ENCODE peak calls at places on chromosome 7, in four cellular contexts. S is GM12864, C is foreskin fibroblast, R is AG10803. H is an unnamed sample.

GRCh38 chr7:43905954-43906326 is 456 bp downstream of the URGCP start:
- DNase-seq in S (no peak), C (peak), R (peak), H (peak)

GRCh38 chr7:2299853-2300512 is 14.3 kb downstream of the SNX8 start:
- DNase-seq in S (no peak), C (peak), R (no peak), H (no peak)

GRCh38 chr7:106911959-106912358 is 46.9 kb downstream of the PIK3CG start:
- DNase-seq in S (no peak), C (no peak), R (no peak), H (no peak)

GRCh38 chr7:106042196-106042611 is 69.9 kb downstream of the SYPL1 start:
- DNase-seq in S (no peak), C (peak), R (no peak), H (peak)

GRCh38 chr7:23210502-23210901 is 28.7 kb downstream of the NUP42 start:
- DNase-seq in S (no peak), C (no peak), R (no peak), H (no peak)

GRCh38 chr7:116687801-116688201 is 15.8 kb downstream of the MET start:
- DNase-seq in S (no peak), C (peak), R (peak), H (peak)

GRCh38 chr7:47042669-47043068 is 539.2 kb downstream of the TNS3 start:
- DNase-seq in S (no peak), C (no peak), R (no peak), H (no peak)

GRCh38 chr7:128041203-128041602 is 10.0 kb upstream of the LRRC4 start:
- DNase-seq in S (no peak), C (peak), R (peak), H (peak)

GRCh38 chr7:133742709-133743538 is 384.2 kb upstream of the LRGUK start:
- DNase-seq in S (no peak), C (peak), R (peak), H (peak)

GRCh38 chr7:125555921-125556320 is 626.3 kb upstream of the POT1 start:
- DNase-seq in S (no peak), C (no peak), R (no peak), H (no peak)

GRCh38 chr7:37531225-37531624 is 82.6 kb upstream of the ELMO1 start:
- DNase-seq in S (no peak), C (no peak), R (no peak), H (no peak)

GRCh38 chr7:137096607-137097006 is 228.2 kb downstream of the CHRM2 start:
- DNase-seq in S (no peak), C (peak), R (peak), H (no peak)

GRCh38 chr7:42502022-42502421 is 265.0 kb upstream of the GLI3 start:
- DNase-seq in S (no peak), C (peak), R (peak), H (no peak)

GRCh38 chr7:40057292-40057691 is 77.1 kb downstream of the MPLKIP start:
- DNase-seq in S (no peak), C (peak), R (peak), H (peak)

GRCh38 chr7:39951156-39951942 is 1.3 kb downstream of the CDK13 start:
- DNase-seq in S (no peak), C (peak), R (peak), H (peak)

GRCh38 chr7:106591146-106591545 is 69.8 kb downstream of the CCDC71L start:
- DNase-seq in S (no peak), C (no peak), R (no peak), H (no peak)

GRCh38 chr7:41333506-41333905 is 369.4 kb downstream of the INHBA start:
- DNase-seq in S (no peak), C (peak), R (peak), H (peak)

GRCh38 chr7:137258552-137258951 is 85.0 kb downstream of the PTN start:
- DNase-seq in S (no peak), C (no peak), R (no peak), H (no peak)

GRCh38 chr7:23020742-23021401 is 6.9 kb upstream of the HYCC1 start:
- DNase-seq in S (no peak), C (peak), R (peak), H (peak)

GRCh38 chr7:105084581-105084980 is 70.6 kb downstream of the KMT2E start:
- DNase-seq in S (no peak), C (no peak), R (no peak), H (no peak)

GRCh38 chr7:101363734-101364374 is 1.2 kb downstream of the COL26A1 start:
- DNase-seq in S (no peak), C (peak), R (peak), H (peak)

GRCh38 chr7:10507032-10507431 is 466.6 kb upstream of the PHF14 start:
- DNase-seq in S (no peak), C (no peak), R (no peak), H (no peak)

GRCh38 chr7:151690597-151690996 is 170.9 kb upstream of the RHEB start:
- DNase-seq in S (no peak), C (peak), R (no peak), H (peak)

DNA sequence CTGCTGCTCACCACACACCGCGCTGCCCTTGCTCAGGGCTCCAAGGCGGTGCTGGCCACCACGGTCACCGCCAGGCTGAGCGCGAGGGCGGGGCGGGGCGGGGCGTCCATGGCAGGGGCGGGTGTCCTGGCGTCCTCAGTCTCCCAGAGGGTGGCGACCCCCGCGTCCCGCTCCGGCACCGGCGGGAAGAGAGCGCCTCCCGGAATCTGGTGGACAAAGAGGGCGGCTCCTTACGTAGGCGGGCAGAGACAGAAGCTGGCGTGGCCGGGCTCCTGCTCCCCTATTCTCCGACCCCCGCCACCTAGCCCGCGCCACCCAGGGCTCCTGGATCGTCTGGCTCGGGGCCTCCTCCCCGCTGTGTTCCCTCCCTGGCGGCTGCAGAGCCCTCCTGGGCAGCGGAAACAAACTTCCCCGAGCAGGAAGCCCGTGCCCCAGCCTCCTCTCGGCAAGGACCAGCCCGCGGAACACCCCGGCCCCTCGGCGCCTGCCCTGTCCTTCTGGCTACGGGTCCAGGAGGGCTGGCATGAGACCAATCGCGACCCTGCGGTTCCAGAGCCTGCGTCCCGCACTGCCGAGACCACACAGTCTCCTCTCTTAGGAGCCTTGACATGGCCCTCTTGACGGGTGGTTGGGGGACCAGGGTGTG is 133.8 kb upstream of the ZNF92 start:
- DNase-seq in S (no peak), C (no peak), R (no peak), H (peak)
- H3K4me3 ChIP-seq in S (no peak), C (peak), R (peak), H (peak)

DNA sequence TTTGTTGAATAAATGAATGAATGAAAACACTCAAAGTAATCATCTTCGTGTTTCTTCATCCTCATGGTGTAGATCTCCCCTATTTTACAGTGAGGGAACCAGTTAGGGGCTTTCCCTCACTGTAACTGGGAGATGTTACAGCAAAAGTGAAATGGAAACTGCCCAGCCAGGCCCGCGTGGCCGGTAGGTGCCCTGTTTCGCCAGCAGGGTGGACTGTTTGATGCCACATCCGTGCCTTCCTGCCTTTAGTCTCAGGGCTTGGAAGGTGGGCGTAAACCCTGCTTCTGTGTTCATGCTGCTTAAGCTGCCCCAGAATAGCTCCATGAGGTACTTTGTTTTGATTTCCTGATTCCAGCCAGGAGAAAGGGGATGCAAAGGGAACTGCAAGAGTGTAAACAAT is 268.8 kb downstream of the PLXNA4 start:
- DNase-seq in S (no peak), C (no peak), R (no peak), H (no peak)
- TF ChIP-seq CTCF in S (peak), C (no peak), R (no peak), H (no peak)

DNA sequence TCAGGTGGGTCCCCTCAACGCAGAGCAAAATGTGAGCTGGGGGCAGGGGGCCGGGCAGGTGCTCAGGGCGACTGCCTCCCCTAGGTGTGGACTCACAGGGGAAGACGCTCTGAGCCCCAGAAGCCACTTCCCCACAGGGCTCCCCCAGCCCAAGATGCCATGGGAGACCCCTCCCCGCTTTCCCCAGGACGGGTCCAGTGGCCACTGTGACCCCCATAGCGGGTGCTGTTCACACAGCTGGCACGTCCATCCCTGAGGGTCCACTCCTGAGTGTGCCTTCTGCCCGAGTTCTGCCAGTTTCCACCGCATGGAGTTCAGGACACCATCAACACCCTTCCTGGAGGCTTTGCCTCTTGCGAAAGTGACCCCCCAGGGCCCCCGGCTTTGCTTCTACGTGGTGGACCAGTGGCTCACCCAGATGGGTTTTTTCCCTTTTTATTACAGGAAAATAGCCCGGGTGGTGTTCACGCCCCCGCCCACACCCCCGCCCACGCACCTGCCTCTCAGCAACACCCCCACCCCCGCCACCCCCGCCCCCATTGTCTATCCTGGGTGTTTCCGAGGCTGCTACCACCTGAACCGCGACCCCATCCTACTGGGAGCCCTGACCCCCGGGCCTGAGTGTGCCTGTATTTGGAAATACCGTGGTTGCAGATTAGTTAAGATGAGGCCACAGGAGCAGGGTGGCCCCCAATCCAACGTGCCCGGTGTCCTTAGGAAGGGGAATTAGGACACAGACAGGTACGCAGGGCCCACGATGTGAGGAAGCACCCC is 32.0 kb downstream of the ADAP1 start:
- DNase-seq in S (no peak), C (no peak), R (no peak), H (no peak)
- H3K4me3 ChIP-seq in S (peak), C (no peak), R (no peak), H (no peak)

GRCh38 chr7:33536398-33536797 is 368.9 kb upstream of the BMPER start:
- DNase-seq in S (no peak), C (no peak), R (no peak), H (no peak)

GRCh38 chr7:33529070-33529469 is 376.3 kb upstream of the BMPER start:
- DNase-seq in S (no peak), C (no peak), R (no peak), H (no peak)

GRCh38 chr7:33534830-33535229 is 370.5 kb upstream of the BMPER start:
- DNase-seq in S (no peak), C (no peak), R (peak), H (no peak)

GRCh38 chr7:33530664-33531063 is 374.7 kb upstream of the BMPER start:
- DNase-seq in S (no peak), C (peak), R (no peak), H (no peak)
- TF ChIP-seq CTCF in S (no peak), C (no peak), R (no peak), H (no peak)

H was measured in cardiac fibroblast.